ENCODE peak calls at places on chromosomes 13 and 19, in five cellular contexts. O, J, P, B and G are unnamed samples. For H3K4me1, the result is how much of the 10 kb centered on the place peaks cover.

GRCh38 chr19:29006057-29006735 is 206.8 kb downstream of the UQCRFS1 start:
- DNase-seq in P (no peak), B (no peak), O (no peak), J (no peak), G (no peak)

GRCh38 chr13:52092087-52092486 is 36.8 kb downstream of the NEK5 start:
- DNase-seq in O (no peak), J (no peak), P (no peak), B (no peak), G (no peak)

GRCh38 chr13:62167650-62168172 is 752.1 kb upstream of the PCDH20 start:
- DNase-seq in O (no peak), B (no peak), J (no peak), P (no peak), G (no peak)

GRCh38 chr19:20472854-20473253 is 92.7 kb downstream of the ZNF737 start:
- DNase-seq in O (no peak), B (no peak), P (peak), J (peak), G (no peak)

GRCh38 chr13:47237571-47237970 is 340.7 kb upstream of the HTR2A start:
- DNase-seq in J (no peak), B (no peak), P (no peak), O (no peak), G (no peak)

GRCh38 chr13:99434258-99434788 is 66.9 kb upstream of the TM9SF2 start:
- DNase-seq in O (no peak), P (peak), J (peak), B (no peak), G (peak)

GRCh38 chr19:447816-448546 is 12.9 kb downstream of the SHC2 start:
- DNase-seq in O (no peak), P (no peak), B (no peak), J (no peak), G (no peak)

GRCh38 chr19:50968709-50969412 is 530 bp downstream of the KLK6 start:
- DNase-seq in P (no peak), O (no peak), B (no peak), J (no peak), G (no peak)

GRCh38 chr13:73340069-73340468 is 281.3 kb downstream of the KLF5 start:
- DNase-seq in B (no peak), J (no peak), P (no peak), O (no peak), G (no peak)

GRCh38 chr13:112762690-112763080 is 72.8 kb downstream of the ATP11A start:
- DNase-seq in P (no peak), B (no peak), J (no peak), O (no peak), G (no peak)

GRCh38 chr13:19088416-19088815 is 93.2 kb downstream of the TUBA3C start:
- DNase-seq in J (no peak), O (no peak), B (no peak), P (no peak), G (no peak)

GRCh38 chr19:6740589-6741348 is 1.3 kb downstream of the TRIP10 start:
- DNase-seq in B (no peak), J (peak), P (peak), O (peak), G (no peak)

GRCh38 chr19:12994701-12995595 is at the start of gene NFIX:
- DNase-seq in J (peak), P (peak), B (no peak), O (no peak), G (peak)

GRCh38 chr13:51246411-51247298 is 24.5 kb downstream of the FAM124A start:
- DNase-seq in P (no peak), B (no peak), O (no peak), J (no peak), G (no peak)

GRCh38 chr19:47363758-47364529 is 14.8 kb downstream of the DHX34 start:
- DNase-seq in P (no peak), J (peak), B (no peak), O (peak), G (no peak)

GRCh38 chr13:23811366-23812027 is 77.7 kb downstream of the MIPEP start:
- DNase-seq in J (no peak), B (no peak), P (no peak), O (no peak), G (no peak)

GRCh38 chr13:91162180-91162579 is 185.3 kb upstream of the MIR17HG start:
- DNase-seq in B (no peak), J (peak), P (no peak), O (no peak), G (no peak)

GRCh38 chr19:10818306-10819123 is 17.5 kb downstream of the TMED1 start:
- DNase-seq in O (no peak), P (no peak), J (no peak), B (no peak), G (no peak)

GRCh38 chr13:103835052-103835451 is 768.8 kb upstream of the SLC10A2 start:
- DNase-seq in J (no peak), O (no peak), B (no peak), P (no peak), G (no peak)

GRCh38 chr19:18764591-18765051 is 26.5 kb downstream of the COMP start:
- DNase-seq in O (no peak), P (no peak), J (no peak), B (no peak), G (no peak)

GRCh38 chr19:46913852-46914430 is 53.1 kb downstream of the ARHGAP35 start:
- DNase-seq in O (peak), P (peak), J (no peak), B (peak), G (no peak)

DNA sequence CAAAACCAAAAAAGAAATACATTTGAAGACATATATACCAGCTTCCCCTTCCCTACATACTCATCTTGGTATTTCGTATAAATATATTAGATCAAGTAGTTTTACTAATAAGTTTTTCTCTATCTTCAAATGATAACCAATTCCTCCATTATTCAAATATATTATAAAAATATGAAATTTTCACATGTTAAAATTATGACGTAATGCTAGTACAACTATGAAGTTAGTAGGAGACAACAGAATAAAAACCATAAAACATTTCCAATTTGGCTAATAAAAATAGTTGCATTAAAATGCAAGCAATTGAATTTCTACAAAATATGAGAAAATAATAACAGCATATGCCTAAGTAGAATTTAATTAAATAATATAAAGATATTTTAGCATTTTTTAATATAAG is 501.8 kb upstream of the SLITRK5 start:
- DNase-seq in B (no peak), O (no peak), J (no peak), P (no peak), G (no peak)
- H3K4me1 ChIP-seq in B (under half), O (under half), J (under half), P (under half), G (under half)

GRCh38 chr19:52336976-52337375 is 933 bp downstream of the ZNF610 start:
- DNase-seq in P (no peak), B (no peak), J (peak), O (no peak), G (no peak)
- TF ChIP-seq JUNB in P (no peak), B (no peak), J (no peak), O (no peak), G (no peak)

DNA sequence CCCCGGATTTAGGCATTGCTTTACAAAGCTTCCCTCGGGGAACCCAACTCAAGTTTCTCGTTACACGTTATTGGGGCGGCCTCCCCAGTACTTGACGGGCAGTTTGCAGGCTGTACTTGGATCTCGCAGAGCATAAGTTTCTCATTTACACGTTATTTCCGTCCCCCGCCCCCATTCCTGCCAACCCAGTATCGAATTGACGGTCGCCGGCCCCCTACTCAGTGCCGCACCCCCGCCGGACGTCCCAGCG is 525 bp downstream of the SMG9 start:
- DNase-seq in J (no peak), B (no peak), P (no peak), O (no peak), G (no peak)
- H3K4me1 ChIP-seq in J (under half), B (under half), P (under half), O (half or more), G (under half)

GRCh38 chr13:89968468-89968867 is 1379.0 kb upstream of the MIR17HG start:
- DNase-seq in J (no peak), B (no peak), P (no peak), O (no peak), G (no peak)

GRCh38 chr13:89966524-89966923 is 1381.0 kb upstream of the MIR17HG start:
- DNase-seq in P (no peak), O (no peak), J (peak), B (no peak), G (no peak)

GRCh38 chr13:89965252-89965651 is 1382.2 kb upstream of the MIR17HG start:
- DNase-seq in J (no peak), P (no peak), O (no peak), B (no peak), G (no peak)

GRCh38 chr13:89967701-89968100 is 1379.8 kb upstream of the MIR17HG start:
- DNase-seq in J (no peak), B (no peak), O (no peak), P (no peak), G (no peak)

DNA sequence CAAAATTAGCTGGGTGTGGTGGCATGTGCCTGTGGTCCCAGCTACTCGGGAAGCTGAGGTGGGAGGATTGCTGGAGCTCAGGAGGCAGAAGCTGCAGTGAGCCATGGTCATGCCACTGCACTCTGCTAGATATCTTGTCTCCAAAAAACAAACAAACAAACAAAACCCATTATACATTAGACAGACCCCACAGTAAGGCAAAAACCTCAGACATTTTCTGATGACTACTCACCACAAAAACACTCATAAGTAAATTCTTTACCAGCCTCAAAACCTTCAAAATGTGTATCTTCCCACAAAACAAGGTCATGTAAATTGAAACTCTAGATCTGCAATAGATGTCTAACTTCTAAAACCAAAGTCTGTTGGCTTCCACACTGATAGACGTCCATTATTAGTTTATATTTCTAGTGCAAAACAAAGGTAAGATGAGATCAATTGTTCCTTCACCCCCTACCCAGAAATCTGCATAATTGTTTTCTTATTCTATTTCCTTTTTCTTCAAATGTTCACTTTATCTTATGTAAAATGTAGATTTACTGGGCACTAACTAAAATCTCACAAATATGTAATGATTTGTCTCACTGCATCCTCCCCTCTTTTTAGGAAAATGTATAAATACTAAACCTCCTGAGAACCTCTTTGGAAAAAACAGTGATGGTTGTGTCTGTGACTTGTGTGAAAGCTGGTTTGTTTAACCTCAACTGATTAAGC is 1377.3 kb upstream of the MIR17HG start:
- DNase-seq in J (no peak), O (no peak), P (no peak), B (no peak), G (no peak)
- TF ChIP-seq JUNB in J (no peak), O (no peak), P (no peak), B (no peak), G (no peak)

DNA sequence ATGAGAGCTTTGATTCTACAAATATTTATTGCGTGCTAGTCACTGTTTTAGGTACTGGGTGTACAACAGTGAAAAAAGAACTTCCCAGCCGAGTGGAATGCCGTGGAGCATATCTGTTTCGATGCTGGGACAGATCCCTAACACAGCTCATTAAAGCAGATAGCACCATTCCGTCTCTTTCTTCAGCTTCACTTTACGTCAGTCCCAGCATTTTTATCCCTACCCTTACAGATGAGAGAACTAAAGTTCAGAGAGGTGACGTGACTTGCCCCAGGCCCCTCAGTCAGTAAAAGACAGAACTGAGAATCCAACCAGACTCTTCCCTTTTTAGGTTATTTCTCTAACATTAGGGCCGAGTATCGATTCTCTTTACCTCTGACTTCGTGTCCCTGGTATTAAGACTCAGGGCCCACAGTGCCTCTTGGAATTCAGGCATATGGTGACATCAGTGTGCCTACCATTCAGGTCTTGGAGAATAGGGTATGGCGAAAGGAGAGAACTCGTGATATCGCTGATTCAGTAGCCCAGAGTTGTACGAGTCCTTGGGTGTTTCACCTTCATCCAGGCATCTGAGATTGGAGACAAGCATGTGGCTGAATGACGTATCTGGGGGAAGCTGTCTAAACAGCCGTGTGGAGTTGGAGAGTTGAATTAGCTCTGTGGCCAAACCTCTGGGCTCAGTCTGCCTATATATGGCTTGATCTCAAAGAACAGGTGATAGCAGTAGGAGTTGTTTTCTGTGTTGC is 27.1 kb downstream of the ACTN4 start:
- DNase-seq in P (peak), J (no peak), O (no peak), B (no peak), G (no peak)
- H3K4me1 ChIP-seq in P (half or more), J (half or more), O (half or more), B (half or more), G (half or more)